ENCODE peak calls at places on chromosome 15, in nine cellular contexts. W, Q, G, T, E, F, R, J and U are unnamed samples.
A peak's percentile ranks its signal among the peaks of the same experiment; 100 is the strongest.

GRCh38 chr15:43347114-43347513 is 16.7 kb upstream of the LCMT2 start:
- DNase-seq in J (no peak), T (no peak), R (no peak), G (no peak), E (no peak), W (no peak), F (no peak), Q (no peak), U (no peak)

GRCh38 chr15:67253103-67253502 is 1.4 kb downstream of the AAGAB start:
- DNase-seq in W (no peak), E (no peak), G (peak; percentile 29), F (no peak), T (no peak), R (no peak), Q (no peak), J (no peak), U (no peak)

GRCh38 chr15:57460208-57460816 is 84.0 kb downstream of the CGNL1 start:
- DNase-seq in F (no peak), R (no peak), Q (no peak), W (no peak), G (no peak), E (no peak), T (no peak), J (no peak), U (no peak)

GRCh38 chr15:41948499-41948898 is 23.9 kb downstream of the EHD4 start:
- DNase-seq in W (no peak), R (no peak), T (no peak), J (no peak), F (no peak), E (no peak), G (no peak), Q (peak; percentile 77), U (no peak)

GRCh38 chr15:94079968-94080367 is 151.4 kb upstream of the MCTP2 start:
- DNase-seq in Q (no peak), R (no peak), E (no peak), F (no peak), T (no peak), W (no peak), J (no peak), G (no peak), U (no peak)

GRCh38 chr15:41896566-41896965 is 2.7 kb upstream of the SPTBN5 start:
- DNase-seq in Q (no peak), J (no peak), W (no peak), F (no peak), R (no peak), T (no peak), G (no peak), E (no peak), U (no peak)

GRCh38 chr15:85333132-85333831 is 47.1 kb upstream of the AKAP13 start:
- DNase-seq in J (peak; percentile 31), F (no peak), G (no peak), E (no peak), Q (no peak), R (no peak), T (no peak), W (peak; percentile 94), U (no peak)

GRCh38 chr15:63487076-63487757 is 17.2 kb upstream of the USP3 start:
- DNase-seq in J (peak; percentile 92), E (peak; percentile 96), T (peak; percentile 67), W (peak; percentile 86), F (peak; percentile 77), R (no peak), Q (peak; percentile 94), G (peak; percentile 81), U (peak; percentile 90)

GRCh38 chr15:82538961-82539689 is 1.1 kb downstream of the RPS17 start:
- DNase-seq in W (peak; percentile 31), T (no peak), Q (peak; percentile 33), J (no peak), R (no peak), E (no peak), G (no peak), F (no peak), U (no peak)

GRCh38 chr15:92801774-92802464 is 98.2 kb upstream of the CHD2 start:
- DNase-seq in G (peak; percentile 78), E (no peak), F (no peak), J (no peak), T (peak; percentile 71), W (peak; percentile 79), Q (peak; percentile 79), R (no peak), U (peak; percentile 70)

GRCh38 chr15:96132126-96132525 is 198.4 kb upstream of the NR2F2 start:
- DNase-seq in R (no peak), G (no peak), Q (no peak), W (no peak), F (no peak), J (no peak), E (no peak), T (no peak), U (no peak)

GRCh38 chr15:29821416-29822099 is 710 bp downstream of the TJP1 start:
- DNase-seq in G (peak; percentile 87), E (peak; percentile 75), Q (peak; percentile 85), W (peak; percentile 89), F (peak; percentile 49), R (no peak), T (peak; percentile 70), J (peak; percentile 73), U (peak; percentile 82)

GRCh38 chr15:29682781-29683180 is 139.5 kb downstream of the TJP1 start:
- DNase-seq in G (peak; percentile 40), R (no peak), W (no peak), Q (no peak), F (no peak), T (no peak), J (no peak), E (no peak), U (no peak)

GRCh38 chr15:81156324-81156723 is 22.3 kb downstream of the CFAP161 start:
- DNase-seq in F (no peak), J (no peak), E (no peak), G (no peak), Q (no peak), R (no peak), T (no peak), W (no peak), U (no peak)

GRCh38 chr15:80202641-80203360 is 49.2 kb downstream of the CTXND1 start:
- DNase-seq in T (peak; percentile 4), G (peak; percentile 85), R (no peak), Q (no peak), E (no peak), W (no peak), F (no peak), J (no peak), U (no peak)

GRCh38 chr15:90519688-90520087 is 10.0 kb upstream of the CRTC3 start:
- DNase-seq in G (no peak), Q (no peak), W (peak; percentile 45), R (no peak), T (no peak), F (no peak), J (no peak), E (no peak), U (no peak)

GRCh38 chr15:88982304-88982945 is 69.2 kb upstream of the MFGE8 start:
- DNase-seq in F (no peak), T (no peak), E (peak; percentile 72), Q (peak; percentile 81), J (no peak), G (peak; percentile 61), R (no peak), W (peak; percentile 83), U (peak; percentile 87)

GRCh38 chr15:71888797-71889196 is 78.4 kb downstream of the NR2E3 start:
- DNase-seq in W (no peak), G (no peak), J (no peak), F (no peak), Q (no peak), T (no peak), R (no peak), E (no peak), U (no peak)

GRCh38 chr15:49225572-49226281 is 55.7 kb downstream of the GALK2 start:
- DNase-seq in T (peak; percentile 15), Q (no peak), W (peak; percentile 76), J (no peak), R (no peak), G (peak; percentile 59), F (peak; percentile 4), E (no peak), U (no peak)

GRCh38 chr15:64825081-64825430 is 391 bp downstream of the PIF1 start:
- DNase-seq in E (no peak), R (no peak), G (no peak), W (no peak), T (no peak), J (no peak), F (no peak), Q (no peak), U (no peak)